ENCODE peak calls at places on chromosome 10, in five cellular contexts. O, S, E, K and L are unnamed samples.

GRCh38 chr10:59905735-59906416 is 480 bp downstream of the CCDC6 start:
- DNase-seq in K (no peak), E (no peak), O (peak), S (peak), L (peak)

GRCh38 chr10:122990278-122990677 is 10.1 kb downstream of the PSTK start:
- DNase-seq in K (no peak), E (no peak), S (no peak), O (peak), L (no peak)

GRCh38 chr10:33773895-33774480 is 439.5 kb upstream of the NRP1 start:
- DNase-seq in E (no peak), O (no peak), K (no peak), S (no peak), L (no peak)

GRCh38 chr10:119412831-119413737 is 129.4 kb downstream of the RGS10 start:
- DNase-seq in K (no peak), S (no peak), O (peak), E (no peak), L (no peak)

GRCh38 chr10:71868192-71868697 is 17.2 kb upstream of the PSAP start:
- DNase-seq in E (no peak), O (peak), S (no peak), K (no peak), L (no peak)

GRCh38 chr10:77592946-77593636 is 44.5 kb downstream of the KCNMA1 start:
- DNase-seq in O (peak), K (peak), S (no peak), E (no peak), L (no peak)

GRCh38 chr10:11146402-11147171 is 128.9 kb downstream of the CELF2 start:
- DNase-seq in E (no peak), K (no peak), O (peak), S (no peak), L (no peak)

GRCh38 chr10:70729763-70730357 is 55.3 kb downstream of the TBATA start:
- DNase-seq in S (no peak), K (no peak), E (no peak), O (no peak), L (no peak)

GRCh38 chr10:308572-309085 is 173.4 kb downstream of the ZMYND11 start:
- DNase-seq in O (no peak), S (no peak), K (no peak), E (no peak), L (no peak)

GRCh38 chr10:17737021-17737965 is 14.7 kb upstream of the TMEM236 start:
- DNase-seq in S (peak), O (peak), E (no peak), K (no peak), L (no peak)

GRCh38 chr10:14554091-14554842 is 220.4 kb downstream of the FAM107B start:
- DNase-seq in O (no peak), S (peak), E (no peak), K (no peak), L (no peak)

GRCh38 chr10:48523212-48523819 is 81.6 kb downstream of the ARHGAP22 start:
- DNase-seq in K (no peak), S (no peak), O (peak), E (no peak), L (no peak)

GRCh38 chr10:71246591-71247143 is 34.3 kb downstream of the UNC5B start:
- DNase-seq in S (no peak), O (no peak), E (no peak), K (no peak), L (no peak)

GRCh38 chr10:75497997-75498797 is 66.8 kb downstream of the LRMDA start:
- DNase-seq in E (no peak), S (no peak), K (no peak), O (peak), L (no peak)

GRCh38 chr10:86758231-86759072 is 2.0 kb downstream of the BMPR1A start:
- DNase-seq in O (peak), K (no peak), E (no peak), S (no peak), L (no peak)

GRCh38 chr10:50508315-50509051 is 115.3 kb downstream of the SGMS1 start:
- DNase-seq in O (no peak), E (no peak), K (no peak), S (no peak), L (no peak)

GRCh38 chr10:100685331-100685730 is 60.1 kb upstream of the PAX2 start:
- DNase-seq in E (no peak), S (no peak), O (no peak), K (no peak), L (no peak)

GRCh38 chr10:7829289-7829834 is 11.1 kb downstream of the TAF3 start:
- DNase-seq in S (no peak), E (no peak), O (no peak), K (no peak), L (no peak)

GRCh38 chr10:110144526-110144925 is 62.9 kb upstream of the MXI1 start:
- DNase-seq in S (no peak), O (peak), E (no peak), K (no peak), L (no peak)

GRCh38 chr10:43859016-43859525 is 210.4 kb upstream of the ZNF32 start:
- DNase-seq in O (no peak), S (no peak), E (no peak), K (no peak), L (no peak)

GRCh38 chr10:133043541-133044225 is 44.0 kb upstream of the ADGRA1 start:
- DNase-seq in O (no peak), E (no peak), K (no peak), S (no peak), L (no peak)

GRCh38 chr10:76939862-76940495 is 697.6 kb downstream of the KCNMA1 start:
- DNase-seq in O (no peak), E (no peak), S (no peak), K (no peak), L (no peak)

GRCh38 chr10:12656518-12657142 is 307.3 kb downstream of the CAMK1D start:
- DNase-seq in E (no peak), K (no peak), O (peak), S (peak), L (no peak)

GRCh38 chr10:13945760-13946460 is 359.1 kb downstream of the PRPF18 start:
- DNase-seq in K (no peak), O (peak), S (no peak), E (no peak), L (no peak)

GRCh38 chr10:49254556-49255318 is 44.2 kb upstream of the C10orf71 start:
- DNase-seq in K (no peak), O (no peak), S (no peak), E (no peak), L (peak)

GRCh38 chr10:44389150-44389549 is 4.3 kb upstream of the CXCL12 start:
- DNase-seq in O (no peak), S (no peak), E (no peak), K (no peak), L (no peak)

GRCh38 chr10:79930751-79931150 is 18.2 kb downstream of the SFTPD start:
- DNase-seq in K (no peak), S (no peak), E (no peak), O (no peak), L (no peak)

GRCh38 chr10:24254180-24254579 is 45.2 kb downstream of the KIAA1217 start:
- DNase-seq in S (no peak), K (no peak), E (no peak), O (peak), L (no peak)

GRCh38 chr10:3076138-3076537 is 8.8 kb downstream of the PFKP start:
- DNase-seq in S (no peak), K (no peak), O (no peak), E (no peak), L (no peak)

GRCh38 chr10:56586391-56586790 is 225.3 kb upstream of the ZWINT start:
- DNase-seq in S (no peak), O (no peak), K (no peak), E (no peak), L (no peak)